ENCODE peak calls at places on chromosome 20, in five cellular contexts. Y is midbrain; D is DMS79; P is PC-9; L is activated effector memory CD4-positive, alpha-beta T cell treated with anti-CD3 and anti-CD28 coated beads, Interleukin-2, amount 50 U/mL, for 16 hours. O is an unnamed sample.
A peak's percentile ranks its signal among the peaks of the same experiment; 100 is the strongest.

GRCh38 chr20:39146394-39146793 is 184.2 kb downstream of the DHX35 start:
- DNase-seq in P (no peak), Y (no peak), D (no peak), L (no peak), O (no peak)

GRCh38 chr20:48783533-48784272 is 44.1 kb downstream of the PREX1 start:
- DNase-seq in D (no peak), P (no peak), L (peak; percentile 71), Y (no peak), O (no peak)

GRCh38 chr20:52192296-52193007 is 873 bp upstream of the ZFP64 start:
- DNase-seq in L (no peak), Y (peak; percentile 60), P (no peak), D (peak; percentile 6), O (peak; percentile 65)

GRCh38 chr20:62908971-62909791 is 17.1 kb downstream of the DIDO1 start:
- DNase-seq in Y (no peak), P (no peak), D (peak; percentile 16), L (no peak), O (no peak)

GRCh38 chr20:22808628-22809027 is 224.3 kb upstream of the FOXA2 start:
- DNase-seq in L (no peak), P (no peak), Y (no peak), D (no peak), O (no peak)

GRCh38 chr20:325889-326644 is 715 bp downstream of the SOX12 start:
- DNase-seq in P (no peak), D (no peak), L (peak; percentile 82), Y (peak; percentile 56), O (peak; percentile 55)

GRCh38 chr20:49435639-49436038 is 46.8 kb downstream of the KCNB1 start:
- DNase-seq in Y (no peak), D (no peak), P (no peak), L (no peak), O (peak; percentile 43)

GRCh38 chr20:21575167-21575566 is 61.3 kb upstream of the NKX2-2 start:
- DNase-seq in L (no peak), Y (no peak), D (no peak), P (no peak), O (no peak)

GRCh38 chr20:15676815-15677214 is 896.4 kb downstream of the KIF16B start:
- DNase-seq in D (no peak), L (no peak), P (no peak), Y (no peak), O (no peak)

GRCh38 chr20:46559685-46560440 is 9.4 kb upstream of the OCSTAMP start:
- DNase-seq in D (no peak), P (no peak), Y (peak; percentile 47), L (no peak), O (peak; percentile 36)

GRCh38 chr20:3105256-3106137 is 21.0 kb upstream of the AVP start:
- DNase-seq in L (no peak), P (no peak), D (no peak), Y (no peak), O (no peak)

GRCh38 chr20:47030271-47030810 is 135.7 kb downstream of the EYA2 start:
- DNase-seq in P (no peak), L (no peak), Y (no peak), D (no peak), O (no peak)

GRCh38 chr20:62721511-62722197 is 13.0 kb downstream of the NTSR1 start:
- DNase-seq in D (no peak), Y (no peak), P (no peak), L (no peak), O (no peak)

GRCh38 chr20:13342469-13343242 is 121.6 kb downstream of the ISM1 start:
- DNase-seq in L (no peak), P (no peak), D (no peak), Y (no peak), O (no peak)

GRCh38 chr20:50635676-50636600 is 55.4 kb downstream of the RIPOR3 start:
- DNase-seq in P (peak; percentile 74), D (peak; percentile 37), Y (no peak), L (peak; percentile 80), O (peak; percentile 96)

GRCh38 chr20:32296412-32296811 is 19.0 kb downstream of the KIF3B start:
- DNase-seq in P (no peak), L (no peak), Y (no peak), D (no peak), O (no peak)

GRCh38 chr20:24781061-24781980 is 167.7 kb upstream of the CST7 start:
- DNase-seq in L (peak; percentile 56), P (no peak), D (no peak), Y (peak; percentile 63), O (peak; percentile 10)

GRCh38 chr20:2767768-2768631 is 32.4 kb downstream of the CPXM1 start:
- DNase-seq in D (peak; percentile 65), P (peak; percentile 85), L (no peak), Y (no peak), O (peak; percentile 71)

GRCh38 chr20:64051033-64051452 is 1.6 kb upstream of the SOX18 start:
- DNase-seq in L (no peak), Y (no peak), D (no peak), P (no peak), O (no peak)

GRCh38 chr20:61726979-61727378 is 338.7 kb downstream of the TAF4 start:
- DNase-seq in P (no peak), D (no peak), Y (no peak), L (no peak), O (no peak)

GRCh38 chr20:58116505-58116904 is 111.9 kb downstream of the ANKRD60 start:
- DNase-seq in D (no peak), P (no peak), Y (no peak), L (no peak), O (no peak)

GRCh38 chr20:62494980-62495797 is 19.4 kb upstream of the GATA5 start:
- DNase-seq in P (no peak), D (no peak), L (no peak), Y (no peak), O (no peak)

GRCh38 chr20:10651227-10651990 is 22.4 kb downstream of the JAG1 start:
- DNase-seq in L (no peak), P (no peak), Y (no peak), D (peak; percentile 3), O (no peak)

GRCh38 chr20:14712302-14712739 is 374.9 kb upstream of the FLRT3 start:
- DNase-seq in Y (no peak), P (peak; percentile 86), L (no peak), D (no peak), O (peak; percentile 6)

GRCh38 chr20:43040427-43040826 is 149.3 kb downstream of the PTPRT start:
- DNase-seq in P (no peak), L (no peak), D (no peak), Y (no peak), O (peak; percentile 54)

GRCh38 chr20:32820698-32821378 is 1.1 kb downstream of the MAPRE1 start:
- DNase-seq in D (no peak), Y (no peak), L (peak; percentile 66), P (no peak), O (no peak)

GRCh38 chr20:4017051-4017702 is 1.8 kb upstream of the RNF24 start:
- DNase-seq in Y (no peak), L (no peak), P (no peak), D (no peak), O (no peak)

GRCh38 chr20:62938105-62938888 is at the start of gene GID8:
- DNase-seq in Y (peak; percentile 55), P (peak; percentile 48), D (no peak), L (peak; percentile 83), O (peak; percentile 61)

GRCh38 chr20:62338294-62338620 is 28.9 kb downstream of the LAMA5 start:
- DNase-seq in Y (no peak), L (no peak), D (no peak), P (no peak), O (no peak)

GRCh38 chr20:52105573-52106422 is 85.8 kb downstream of the ZFP64 start:
- DNase-seq in D (no peak), L (no peak), Y (no peak), P (peak; percentile 47), O (no peak)

GRCh38 chr20:55103188-55103587 is 627.8 kb downstream of the DOK5 start:
- DNase-seq in P (no peak), Y (no peak), L (no peak), D (no peak), O (no peak)

GRCh38 chr20:31667315-31668285 is 29.9 kb downstream of the COX4I2 start:
- DNase-seq in P (no peak), L (no peak), D (no peak), Y (no peak), O (no peak)

GRCh38 chr20:21705466-21706344 is at the start of gene PAX1:
- DNase-seq in L (no peak), D (no peak), P (no peak), Y (no peak), O (no peak)

GRCh38 chr20:33915726-33916331 is 77.9 kb upstream of the RALY start:
- DNase-seq in Y (no peak), P (no peak), D (no peak), L (peak; percentile 86), O (peak; percentile 81)

GRCh38 chr20:61817061-61817460 is 248.6 kb downstream of the TAF4 start:
- DNase-seq in P (no peak), D (no peak), Y (no peak), L (no peak), O (no peak)

GRCh38 chr20:4957939-4958362 is 43.4 kb downstream of the SLC23A2 start:
- DNase-seq in Y (no peak), L (no peak), D (peak; percentile 56), P (no peak), O (no peak)

GRCh38 chr20:51360451-51361230 is 181.9 kb downstream of the NFATC2 start:
- DNase-seq in Y (no peak), L (no peak), D (no peak), P (peak; percentile 90), O (no peak)

GRCh38 chr20:11001767-11002540 is 328.2 kb upstream of the JAG1 start:
- DNase-seq in Y (no peak), L (no peak), D (no peak), P (peak; percentile 96), O (peak; percentile 41)

GRCh38 chr20:6698723-6699122 is 68.8 kb upstream of the BMP2 start:
- DNase-seq in L (no peak), P (no peak), Y (no peak), D (no peak), O (no peak)

GRCh38 chr20:13325033-13325432 is 104.0 kb downstream of the ISM1 start:
- DNase-seq in L (no peak), D (no peak), Y (no peak), P (no peak), O (peak; percentile 67)

O was measured in Calu3.